ENCODE peak calls at places on chromosomes 7 and 10, in eight cellular contexts. O is HT1080, I is astrocyte, L is G401, E is NCI-H2171, T is cardiac muscle cell, G is AG10803, X is epithelial cell of esophagus. N is an unnamed sample.

GRCh38 chr10:62681211-62681940 is 123.1 kb upstream of the ADO start:
- DNase-seq in T (peak), L (no peak), O (peak), X (peak), E (no peak), G (no peak), I (peak), N (no peak)

GRCh38 chr7:128404826-128405344 is 4.9 kb downstream of the IMPDH1 start:
- DNase-seq in E (no peak), X (peak), T (no peak), L (peak), O (no peak), G (peak), I (no peak), N (peak)

GRCh38 chr10:97325754-97326153 is 6.7 kb downstream of the FRAT1 start:
- DNase-seq in E (no peak), G (no peak), T (no peak), X (no peak), I (no peak), L (no peak), O (no peak), N (no peak)

GRCh38 chr10:24851595-24851994 is 100.8 kb downstream of the PRTFDC1 start:
- DNase-seq in G (peak), T (peak), I (peak), E (no peak), X (peak), L (no peak), O (no peak), N (peak)

GRCh38 chr10:80356563-80356999 is at the start of the genes DYDC1 and DYDC2:
- DNase-seq in T (peak), X (peak), O (no peak), I (peak), G (no peak), E (peak), L (no peak), N (no peak)

GRCh38 chr10:68897336-68897741 is 3.8 kb upstream of the DDX50 start:
- DNase-seq in G (peak), L (peak), I (peak), O (peak), T (peak), X (peak), E (peak), N (peak)

GRCh38 chr7:69907720-69908119 is 309.4 kb downstream of the AUTS2 start:
- DNase-seq in L (no peak), X (no peak), O (no peak), I (no peak), E (no peak), T (no peak), G (no peak), N (no peak)

GRCh38 chr7:91929463-91929862 is 11.2 kb upstream of the AKAP9 start:
- DNase-seq in L (no peak), I (no peak), T (no peak), E (no peak), O (no peak), G (no peak), X (peak), N (peak)

GRCh38 chr7:18906901-18907300 is 210.5 kb downstream of the TWIST1 start:
- DNase-seq in L (no peak), E (no peak), X (no peak), I (no peak), T (no peak), G (no peak), O (peak), N (no peak)

GRCh38 chr10:114515515-114515914 is 111.2 kb upstream of the AFAP1L2 start:
- DNase-seq in O (no peak), X (peak), E (no peak), I (no peak), G (no peak), T (no peak), L (no peak), N (no peak)

GRCh38 chr7:115707684-115708341 is 322.8 kb downstream of the TFEC start:
- DNase-seq in E (peak), I (no peak), L (no peak), G (no peak), O (no peak), X (no peak), T (no peak), N (no peak)

GRCh38 chr7:106423836-106424475 is 139.2 kb upstream of the NAMPT start:
- DNase-seq in O (no peak), L (no peak), G (no peak), T (no peak), X (no peak), I (no peak), E (no peak), N (no peak)

GRCh38 chr10:30324448-30325110 is 24.5 kb downstream of the MTPAP start:
- DNase-seq in T (no peak), E (no peak), L (no peak), I (no peak), G (no peak), X (no peak), O (no peak), N (no peak)

GRCh38 chr10:38047666-38048065 is 37.2 kb downstream of the ZNF33A start:
- DNase-seq in E (no peak), X (no peak), T (peak), I (no peak), G (peak), O (peak), L (no peak), N (no peak)

GRCh38 chr10:102065561-102066420 is 642 bp downstream of the HPS6 start:
- DNase-seq in T (peak), E (no peak), G (peak), O (no peak), L (peak), I (no peak), X (peak), N (peak)

GRCh38 chr10:35092851-35093250 is 2.7 kb upstream of the CUL2 start:
- DNase-seq in I (no peak), E (no peak), G (no peak), L (no peak), X (no peak), T (no peak), O (peak), N (no peak)

GRCh38 chr7:87919875-87920274 is 14.2 kb upstream of the ADAM22 start:
- DNase-seq in O (no peak), X (no peak), G (no peak), L (peak), E (no peak), T (no peak), I (no peak), N (no peak)

GRCh38 chr7:51160990-51161615 is 155.5 kb downstream of the COBL start:
- DNase-seq in I (peak), O (peak), G (peak), X (peak), T (peak), L (peak), E (peak), N (peak)

GRCh38 chr7:44469461-44469860 is 21.0 kb downstream of the NUDCD3 start:
- DNase-seq in T (no peak), X (no peak), O (no peak), E (no peak), L (no peak), I (peak), G (no peak), N (no peak)

GRCh38 chr7:111098011-111098925 is 7.3 kb downstream of the LRRN3 start:
- DNase-seq in G (peak), I (no peak), T (peak), E (peak), X (peak), O (no peak), L (peak), N (peak)

GRCh38 chr7:30933124-30933893 is 21.7 kb downstream of the AQP1 start:
- DNase-seq in L (no peak), E (peak), I (no peak), T (no peak), X (no peak), O (no peak), G (no peak), N (no peak)

GRCh38 chr10:6721480-6721879 is 141.4 kb upstream of the PRKCQ start:
- DNase-seq in O (peak), I (peak), L (no peak), X (peak), E (no peak), T (peak), G (peak), N (peak)

N was measured in MCF 10A.